ENCODE peak calls at places on chromosomes 11 and 22, in eight cellular contexts. W is HFFc6; V is foreskin fibroblast; Q is stimulated activated CD8-positive, alpha-beta memory T cell treated with anti-CD3 and anti-CD28 coated beads, Interleukin-15, amount 100 ng/mL, for 4 hours; C is central memory CD4-positive, alpha-beta T cell; T is cardiac muscle cell; R is SW480; B is activated CD4-positive, alpha-beta T cell treated with anti-CD3 and anti-CD28 coated beads for 36 hours. P is an unnamed sample.

GRCh38 chr11:78465169-78465942 is 47.7 kb upstream of the GAB2 start:
- DNase-seq in W (no peak), V (no peak), Q (no peak), C (peak; percentile 44), T (no peak), R (no peak), B (peak; percentile 44), P (peak; percentile 86)

GRCh38 chr11:73363147-73363546 is 13.1 kb upstream of the RELT start:
- DNase-seq in W (no peak), V (no peak), Q (no peak), C (no peak), T (no peak), R (no peak), B (no peak), P (no peak)

GRCh38 chr11:96006016-96006415 is 82.1 kb upstream of the MTMR2 start:
- DNase-seq in W (no peak), V (no peak), Q (no peak), C (no peak), T (no peak), R (no peak), B (no peak), P (no peak)

GRCh38 chr22:24390576-24390975 is 36.8 kb upstream of the ADORA2A start:
- DNase-seq in W (no peak), V (peak; percentile 24), Q (no peak), C (no peak), T (no peak), R (no peak), B (no peak), P (no peak)

GRCh38 chr11:134363592-134363991 is 31.8 kb downstream of the GLB1L2 start:
- DNase-seq in W (no peak), V (no peak), Q (no peak), C (no peak), T (peak; percentile 23), R (no peak), B (no peak), P (no peak)

GRCh38 chr22:44191036-44191454 is 10.3 kb downstream of the PARVG start:
- DNase-seq in W (no peak), V (no peak), Q (no peak), C (no peak), T (no peak), R (no peak), B (peak; percentile 73), P (peak; percentile 57)

GRCh38 chr22:44311855-44312170 is 938 bp downstream of the SHISAL1 start:
- DNase-seq in W (peak; percentile 61), V (peak; percentile 26), Q (no peak), C (no peak), T (no peak), R (no peak), B (no peak), P (no peak)

GRCh38 chr11:45930031-45930794 is 7.8 kb downstream of the LARGE2 start:
- DNase-seq in W (no peak), V (no peak), Q (no peak), C (peak; percentile 54), T (no peak), R (peak; percentile 54), B (peak; percentile 50), P (peak; percentile 84)

GRCh38 chr22:25919452-25919851 is 177.5 kb downstream of the MYO18B start:
- DNase-seq in W (no peak), V (no peak), Q (no peak), C (no peak), T (no peak), R (no peak), B (no peak), P (no peak)

GRCh38 chr11:119148855-119149370 is at the start of gene ABCG4:
- DNase-seq in W (no peak), V (peak; percentile 45), Q (no peak), C (peak; percentile 5), T (peak; percentile 50), R (no peak), B (peak; percentile 45), P (no peak)

GRCh38 chr11:11044137-11044855 is 186.4 kb upstream of the ZBED5 start:
- DNase-seq in W (no peak), V (no peak), Q (no peak), C (no peak), T (no peak), R (no peak), B (no peak), P (no peak)

GRCh38 chr11:1469911-1470680 is 16.5 kb downstream of the MOB2 start:
- DNase-seq in W (no peak), V (no peak), Q (no peak), C (no peak), T (no peak), R (no peak), B (no peak), P (no peak)

GRCh38 chr11:91859666-91860065 is 365.0 kb upstream of the FAT3 start:
- DNase-seq in W (no peak), V (no peak), Q (no peak), C (no peak), T (no peak), R (no peak), B (no peak), P (no peak)

GRCh38 chr22:43587574-43587973 is 175.8 kb downstream of the MPPED1 start:
- DNase-seq in W (no peak), V (no peak), Q (no peak), C (no peak), T (no peak), R (no peak), B (no peak), P (no peak)

GRCh38 chr11:57546869-57547518 is 9.6 kb downstream of the SMTNL1 start:
- DNase-seq in W (peak; percentile 61), V (peak; percentile 82), Q (no peak), C (no peak), T (no peak), R (peak; percentile 36), B (peak; percentile 35), P (no peak)

GRCh38 chr11:113563766-113564165 is 88.6 kb upstream of the DRD2 start:
- DNase-seq in W (no peak), V (no peak), Q (no peak), C (no peak), T (no peak), R (no peak), B (no peak), P (no peak)

GRCh38 chr11:134120143-134120850 is 51.4 kb downstream of the JAM3 start:
- DNase-seq in W (peak; percentile 92), V (peak; percentile 88), Q (no peak), C (no peak), T (peak; percentile 48), R (no peak), B (no peak), P (no peak)

GRCh38 chr11:117230981-117231636 is 764 bp downstream of the PCSK7 start:
- DNase-seq in W (no peak), V (no peak), Q (no peak), C (no peak), T (no peak), R (no peak), B (peak; percentile 24), P (no peak)

GRCh38 chr11:65473275-65473860 is 25.5 kb upstream of the MALAT1 start:
- DNase-seq in W (no peak), V (peak; percentile 52), Q (no peak), C (no peak), T (no peak), R (no peak), B (no peak), P (no peak)

GRCh38 chr11:35077709-35078695 is 61.0 kb upstream of the CD44 start:
- DNase-seq in W (peak; percentile 80), V (peak; percentile 81), Q (peak; percentile 36), C (peak; percentile 84), T (no peak), R (peak; percentile 46), B (peak; percentile 65), P (peak; percentile 92)

P was measured in CD4-positive, CD25-positive, alpha-beta regulatory T cell.